ENCODE peak calls at places on chromosomes 11 and 22, in seven cellular contexts. H is transverse colon, Y is sigmoid colon, Q is stomach, K is upper lobe of left lung, B is K562, F is HepG2. A is an unnamed sample.

GRCh38 chr22:29475550-29475949 is 4.5 kb upstream of the NEFH start:
- DNase-seq in H (no peak), Q (no peak), B (no peak), Y (no peak), K (no peak), F (no peak), A (no peak)

GRCh38 chr11:1870721-1871466 is 18.0 kb downstream of the LSP1 start:
- DNase-seq in B (peak), H (no peak), Y (peak), K (peak), F (no peak), Q (no peak), A (no peak)

GRCh38 chr11:89293966-89294679 is 116.4 kb downstream of the TYR start:
- DNase-seq in H (no peak), Y (peak), F (no peak), Q (no peak), K (peak), B (no peak), A (peak)

GRCh38 chr11:117228091-117228490 is 3.8 kb downstream of the PCSK7 start:
- DNase-seq in Q (no peak), H (no peak), Y (peak), K (no peak), F (no peak), B (no peak), A (no peak)

GRCh38 chr11:134224710-134225662 is 515 bp downstream of the VPS26B start:
- DNase-seq in H (peak), B (peak), Q (peak), Y (peak), F (peak), K (peak), A (peak)

GRCh38 chr11:69051381-69052342 is 2.9 kb downstream of the TPCN2 start:
- DNase-seq in K (peak), B (no peak), H (no peak), Y (peak), Q (no peak), F (no peak), A (no peak)

GRCh38 chr22:23243006-23243573 is 62.8 kb downstream of the BCR start:
- DNase-seq in H (no peak), B (peak), Y (no peak), K (no peak), Q (no peak), F (no peak), A (no peak)

GRCh38 chr22:23183107-23183698 is 2.9 kb downstream of the BCR start:
- DNase-seq in H (peak), K (no peak), Q (peak), B (peak), F (peak), Y (no peak), A (no peak)

GRCh38 chr22:19174106-19175025 is 4.2 kb downstream of the SLC25A1 start:
- DNase-seq in H (no peak), B (peak), Y (peak), K (no peak), F (peak), Q (no peak), A (no peak)
- TF ChIP-seq POLR2AphosphoS5 in H (no peak), B (no peak), Y (no peak), K (no peak), F (peak), Q (no peak), A (no peak)

GRCh38 chr11:13355191-13355590 is 77.6 kb downstream of the BMAL1 start:
- DNase-seq in Y (no peak), H (no peak), F (no peak), B (no peak), Q (no peak), K (no peak), A (no peak)

GRCh38 chr11:13352711-13353110 is 75.1 kb downstream of the BMAL1 start:
- DNase-seq in H (no peak), B (no peak), F (no peak), Y (no peak), K (no peak), Q (no peak), A (no peak)

GRCh38 chr11:13358871-13359270 is 81.3 kb downstream of the BMAL1 start:
- DNase-seq in F (no peak), K (no peak), H (no peak), Q (no peak), Y (no peak), B (no peak), A (no peak)

GRCh38 chr11:13354335-13354734 is 76.7 kb downstream of the BMAL1 start:
- DNase-seq in H (no peak), Q (no peak), Y (no peak), F (no peak), K (no peak), B (peak), A (no peak)

GRCh38 chr11:13357232-13357631 is 79.6 kb downstream of the BMAL1 start:
- DNase-seq in K (no peak), B (no peak), F (no peak), Y (no peak), H (no peak), Q (no peak), A (no peak)
- TF ChIP-seq EP300 in K (no peak), B (no peak), F (no peak), Y (no peak), H (no peak), Q (no peak), A (no peak)

DNA sequence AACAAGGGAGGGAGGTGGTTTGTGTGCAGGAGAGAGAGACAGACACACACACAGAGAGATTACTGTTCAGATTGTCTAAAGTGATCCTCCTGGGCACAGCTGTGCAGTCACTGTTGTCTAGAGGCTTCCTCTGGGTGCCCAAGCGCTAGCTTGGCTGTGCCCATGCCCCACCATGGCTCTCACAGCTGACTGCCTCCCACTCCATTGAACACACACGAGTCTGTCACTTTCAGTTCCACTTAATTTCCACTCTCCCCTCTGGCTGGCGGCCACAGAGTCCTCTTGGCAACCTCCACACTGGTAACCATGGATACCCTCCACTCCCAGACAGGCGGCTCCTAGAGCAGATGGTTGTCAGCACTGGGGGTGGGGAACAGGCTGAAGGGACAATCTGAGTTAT is 29.1 kb downstream of the MAP6 start:
- DNase-seq in K (no peak), B (peak), H (peak), F (no peak), Y (peak), Q (peak), A (no peak)
- TF ChIP-seq POLR2AphosphoS5 in K (no peak), B (no peak), H (no peak), F (no peak), Y (no peak), Q (no peak), A (no peak)

GRCh38 chr22:44429941-44430587 is 68.0 kb downstream of the RTL6 start:
- DNase-seq in Y (peak), B (no peak), H (no peak), F (no peak), Q (no peak), K (no peak), A (no peak)

GRCh38 chr22:44428941-44429615 is 69.0 kb downstream of the RTL6 start:
- DNase-seq in B (no peak), H (no peak), K (no peak), Q (no peak), F (no peak), Y (peak), A (no peak)

GRCh38 chr22:44425356-44425755 is 72.7 kb downstream of the RTL6 start:
- DNase-seq in Y (peak), B (no peak), Q (no peak), K (no peak), F (no peak), H (no peak), A (no peak)

GRCh38 chr22:44426981-44427380 is 71.1 kb downstream of the RTL6 start:
- DNase-seq in K (peak), Y (peak), B (no peak), F (no peak), H (no peak), Q (no peak), A (no peak)

DNA sequence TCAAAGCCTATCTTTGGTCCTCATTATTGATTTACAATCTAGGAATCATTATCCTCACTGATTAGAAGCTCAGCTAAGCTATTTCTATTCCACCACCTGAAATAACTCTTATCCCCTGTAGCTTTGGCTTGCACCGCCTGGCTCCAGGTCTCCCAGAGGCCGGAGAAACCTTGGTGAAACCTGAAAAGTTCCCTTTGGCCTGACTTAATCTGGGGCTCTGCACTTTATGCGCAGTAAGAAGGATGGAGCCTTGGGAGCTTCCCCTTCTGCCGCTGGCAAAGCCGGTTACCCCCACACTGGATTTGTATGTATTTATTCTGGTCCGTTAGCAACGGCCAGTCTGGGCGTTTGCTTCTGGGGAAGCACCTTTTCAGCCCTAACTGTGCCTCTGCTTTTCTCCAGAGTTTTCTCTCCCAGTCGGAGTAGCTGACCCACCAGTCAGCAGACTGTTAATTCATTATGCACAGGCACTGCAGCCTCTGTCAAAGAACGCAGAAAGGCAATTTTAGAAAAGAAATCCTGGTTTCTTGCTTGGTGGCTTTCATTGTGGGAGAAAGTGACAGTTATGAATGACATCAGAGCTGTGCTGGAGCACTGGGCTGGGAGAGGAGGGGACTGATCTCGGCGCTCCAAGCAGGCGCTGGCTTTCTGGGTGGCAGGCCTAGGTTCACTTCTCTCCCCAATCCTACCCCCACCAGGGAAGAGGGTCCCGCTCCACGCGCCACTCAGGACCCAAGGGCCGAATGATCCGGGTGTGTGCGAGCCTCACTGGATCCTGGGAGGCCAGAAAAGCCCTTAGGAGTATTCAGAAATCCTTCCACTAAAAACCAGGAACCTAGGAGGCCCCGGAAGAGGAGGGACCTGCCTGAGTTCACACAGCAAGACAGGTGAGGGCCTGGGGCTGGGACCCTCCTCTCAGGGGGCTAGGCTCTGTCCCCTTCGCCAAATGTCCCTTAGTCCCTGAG is 70.2 kb downstream of the RTL6 start:
- DNase-seq in Q (no peak), F (no peak), Y (peak), B (no peak), H (no peak), K (no peak), A (no peak)
- TF ChIP-seq EP300 in Q (no peak), F (no peak), Y (no peak), B (no peak), H (no peak), K (no peak), A (no peak)

GRCh38 chr22:35835998-35836691 is 118.5 kb downstream of the APOL5 start:
- DNase-seq in F (peak), Q (peak), B (peak), K (no peak), Y (peak), H (peak), A (no peak)

GRCh38 chr22:35837328-35837727 is 119.7 kb downstream of the APOL5 start:
- DNase-seq in H (no peak), B (no peak), F (no peak), Y (no peak), K (no peak), Q (no peak), A (no peak)

GRCh38 chr22:35839811-35840739 is 122.4 kb downstream of the APOL5 start:
- DNase-seq in K (peak), Y (peak), H (peak), B (peak), Q (peak), F (no peak), A (peak)

GRCh38 chr22:35841907-35842518 is 124.3 kb downstream of the APOL5 start:
- DNase-seq in K (no peak), Y (no peak), Q (no peak), H (no peak), F (no peak), B (no peak), A (no peak)

GRCh38 chr22:35838849-35839646 is 121.4 kb downstream of the APOL5 start:
- DNase-seq in K (no peak), Y (peak), Q (no peak), B (no peak), H (peak), F (peak), A (no peak)
- TF ChIP-seq POLR2AphosphoS5 in K (no peak), Y (peak), Q (peak), B (no peak), H (no peak), F (no peak), A (no peak)

DNA sequence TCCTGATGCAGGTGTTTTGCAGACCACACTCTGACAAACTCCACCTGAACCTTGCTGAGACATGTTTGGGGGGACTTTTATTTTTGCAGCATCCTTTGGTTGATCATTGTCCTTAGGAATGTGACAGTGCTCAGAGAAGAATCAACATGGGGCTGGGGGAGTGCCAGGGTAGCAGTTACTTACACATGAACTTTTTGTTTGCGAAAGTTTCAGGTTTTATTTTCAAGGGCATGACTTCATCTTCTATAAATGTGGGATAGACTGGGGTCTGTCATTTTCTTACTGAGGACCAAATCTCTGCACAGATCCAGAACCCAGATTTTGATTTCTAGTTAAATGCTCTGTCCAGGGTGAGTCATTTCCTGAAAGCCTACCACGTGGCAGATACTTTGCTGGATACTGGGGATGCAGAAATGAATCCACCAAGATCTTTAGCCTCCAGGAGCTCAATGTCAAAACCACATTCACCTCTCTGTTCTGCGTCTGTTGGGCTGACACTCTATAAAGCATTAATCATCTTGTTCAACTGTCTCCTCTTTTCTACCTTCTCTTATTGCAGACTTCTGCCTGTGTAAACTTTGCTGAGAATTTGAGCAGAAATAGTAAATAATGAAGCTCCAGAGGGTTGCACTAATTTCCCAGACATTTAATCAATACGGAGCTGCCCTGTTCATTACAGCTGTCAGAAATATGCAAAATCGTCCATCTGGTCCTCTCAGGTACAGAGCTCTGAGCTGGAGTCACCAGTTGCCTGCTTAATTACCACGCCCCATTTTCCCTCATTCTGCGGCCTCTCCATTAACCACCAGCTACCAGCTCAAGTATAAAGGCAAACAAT is 387.9 kb downstream of the MIAT start:
- DNase-seq in Q (no peak), H (no peak), Y (no peak), F (no peak), B (no peak), K (no peak), A (no peak)
- TF ChIP-seq EP300 in Q (no peak), H (no peak), Y (no peak), F (no peak), B (no peak), K (no peak), A (no peak)

DNA sequence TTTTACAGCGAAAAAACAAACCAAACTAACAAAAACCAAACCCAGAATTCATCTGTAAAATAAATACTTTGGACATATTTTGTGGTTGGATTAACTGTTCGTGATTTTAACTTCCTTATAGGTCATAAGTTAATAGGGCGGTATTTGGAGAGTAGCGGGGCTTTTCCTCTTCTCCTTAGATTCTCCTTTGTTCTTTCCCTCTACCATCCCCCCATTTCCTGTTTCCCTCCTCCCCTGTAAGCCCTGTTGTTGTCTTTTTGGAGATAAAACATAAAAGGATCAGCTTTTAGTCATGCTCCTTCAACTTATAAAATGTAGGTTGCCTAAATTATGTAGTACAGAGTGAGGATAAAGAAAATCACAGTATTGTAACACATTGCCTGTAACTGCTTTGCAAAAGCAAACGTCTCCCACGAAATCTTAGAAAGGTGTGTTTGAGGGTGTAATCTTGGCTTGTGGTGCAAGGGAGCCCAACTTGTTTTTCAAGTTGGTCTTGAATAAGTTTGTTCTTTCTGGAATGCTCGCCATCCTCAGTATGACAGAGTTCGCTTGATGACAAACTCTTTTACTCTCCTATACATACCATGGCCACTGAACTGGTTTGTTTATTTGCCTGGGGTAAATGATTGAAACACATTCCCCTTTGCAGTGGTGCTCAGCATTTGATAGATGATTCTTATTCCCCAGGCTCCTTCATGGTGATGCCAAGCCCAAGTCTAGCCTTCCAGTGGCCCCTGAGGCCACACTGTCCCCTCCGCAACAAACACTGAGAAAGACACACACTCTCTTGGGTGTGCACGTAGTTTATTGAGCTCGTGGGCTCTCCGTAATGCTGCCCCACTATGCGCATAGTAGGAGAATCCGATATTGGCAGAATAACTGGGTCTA is 49.4 kb downstream of the TEAD1 start:
- DNase-seq in B (no peak), H (peak), Y (no peak), Q (peak), K (no peak), F (peak), A (no peak)
- TF ChIP-seq POLR2AphosphoS5 in B (no peak), H (no peak), Y (no peak), Q (peak), K (peak), F (no peak), A (no peak)

GRCh38 chr11:727859-728748 is 19.2 kb upstream of the TALDO1 start:
- DNase-seq in Y (peak), K (peak), Q (peak), B (peak), F (peak), H (peak), A (peak)
- TF ChIP-seq EP300 in Y (no peak), K (no peak), Q (no peak), B (no peak), F (no peak), H (no peak), A (no peak)

GRCh38 chr22:42794551-42795510 is 62.2 kb downstream of the ARFGAP3 start:
- DNase-seq in Y (no peak), H (no peak), F (peak), Q (peak), K (peak), B (no peak), A (no peak)
- TF ChIP-seq POLR2AphosphoS5 in Y (no peak), H (no peak), F (no peak), Q (no peak), K (no peak), B (no peak), A (no peak)

GRCh38 chr11:119474682-119475596 is 52.0 kb upstream of the THY1 start:
- DNase-seq in F (peak), B (peak), K (no peak), Q (peak), Y (peak), H (peak), A (peak)
- TF ChIP-seq EP300 in F (no peak), B (no peak), K (no peak), Q (no peak), Y (no peak), H (no peak), A (no peak)